ENCODE peak calls at places on chromosome 10, in seven cellular contexts. Z is glutamatergic neuron; U is ovary; D is hepatocyte; O is Calu3; M is CD4-positive, alpha-beta T cell; C is AG09319. B is an unnamed sample.

GRCh38 chr10:133422821-133423771 is 1.3 kb downstream of the SPRN start:
- DNase-seq in Z (no peak), U (no peak), D (peak), O (no peak), M (no peak), C (no peak), B (no peak)

GRCh38 chr10:77949167-77949566 is 22.6 kb upstream of the DLG5 start:
- DNase-seq in Z (peak), U (no peak), D (peak), O (peak), M (no peak), C (no peak), B (peak)

GRCh38 chr10:117345143-117345542 is 30.1 kb downstream of the PDZD8 start:
- DNase-seq in Z (no peak), U (no peak), D (no peak), O (no peak), M (no peak), C (no peak), B (no peak)

GRCh38 chr10:122233857-122234348 is 37.2 kb upstream of the BTBD16 start:
- DNase-seq in Z (no peak), U (no peak), D (no peak), O (no peak), M (no peak), C (no peak), B (no peak)

GRCh38 chr10:8048281-8049008 is 6.0 kb upstream of the GATA3 start:
- DNase-seq in Z (no peak), U (no peak), D (no peak), O (no peak), M (peak), C (no peak), B (no peak)

GRCh38 chr10:78691301-78692030 is 377.3 kb upstream of the ZMIZ1 start:
- DNase-seq in Z (no peak), U (no peak), D (no peak), O (no peak), M (no peak), C (no peak), B (no peak)

GRCh38 chr10:131954356-131954965 is 27.3 kb downstream of the BNIP3 start:
- DNase-seq in Z (no peak), U (peak), D (no peak), O (no peak), M (no peak), C (no peak), B (no peak)

GRCh38 chr10:114629824-114630430 is 28.1 kb downstream of the ABLIM1 start:
- DNase-seq in Z (no peak), U (no peak), D (no peak), O (no peak), M (no peak), C (no peak), B (no peak)

GRCh38 chr10:12181065-12181775 is 14.5 kb downstream of the NUDT5 start:
- DNase-seq in Z (no peak), U (no peak), D (no peak), O (no peak), M (peak), C (no peak), B (peak)

GRCh38 chr10:33927347-33927746 is 592.9 kb upstream of the NRP1 start:
- DNase-seq in Z (no peak), U (no peak), D (no peak), O (no peak), M (no peak), C (no peak), B (no peak)

GRCh38 chr10:34420795-34421194 is 394.3 kb downstream of the PARD3 start:
- DNase-seq in Z (no peak), U (no peak), D (no peak), O (no peak), M (no peak), C (no peak), B (no peak)

GRCh38 chr10:111086602-111087001 is 9.8 kb downstream of the ADRA2A start:
- DNase-seq in Z (no peak), U (no peak), D (no peak), O (no peak), M (no peak), C (no peak), B (no peak)

GRCh38 chr10:111085690-111086353 is 9.0 kb downstream of the ADRA2A start:
- DNase-seq in Z (no peak), U (peak), D (no peak), O (no peak), M (no peak), C (no peak), B (no peak)

GRCh38 chr10:111082102-111082975 is 5.5 kb downstream of the ADRA2A start:
- DNase-seq in Z (no peak), U (no peak), D (no peak), O (no peak), M (no peak), C (no peak), B (no peak)

GRCh38 chr10:111083222-111084095 is 6.6 kb downstream of the ADRA2A start:
- DNase-seq in Z (no peak), U (no peak), D (no peak), O (no peak), M (no peak), C (no peak), B (no peak)

DNA sequence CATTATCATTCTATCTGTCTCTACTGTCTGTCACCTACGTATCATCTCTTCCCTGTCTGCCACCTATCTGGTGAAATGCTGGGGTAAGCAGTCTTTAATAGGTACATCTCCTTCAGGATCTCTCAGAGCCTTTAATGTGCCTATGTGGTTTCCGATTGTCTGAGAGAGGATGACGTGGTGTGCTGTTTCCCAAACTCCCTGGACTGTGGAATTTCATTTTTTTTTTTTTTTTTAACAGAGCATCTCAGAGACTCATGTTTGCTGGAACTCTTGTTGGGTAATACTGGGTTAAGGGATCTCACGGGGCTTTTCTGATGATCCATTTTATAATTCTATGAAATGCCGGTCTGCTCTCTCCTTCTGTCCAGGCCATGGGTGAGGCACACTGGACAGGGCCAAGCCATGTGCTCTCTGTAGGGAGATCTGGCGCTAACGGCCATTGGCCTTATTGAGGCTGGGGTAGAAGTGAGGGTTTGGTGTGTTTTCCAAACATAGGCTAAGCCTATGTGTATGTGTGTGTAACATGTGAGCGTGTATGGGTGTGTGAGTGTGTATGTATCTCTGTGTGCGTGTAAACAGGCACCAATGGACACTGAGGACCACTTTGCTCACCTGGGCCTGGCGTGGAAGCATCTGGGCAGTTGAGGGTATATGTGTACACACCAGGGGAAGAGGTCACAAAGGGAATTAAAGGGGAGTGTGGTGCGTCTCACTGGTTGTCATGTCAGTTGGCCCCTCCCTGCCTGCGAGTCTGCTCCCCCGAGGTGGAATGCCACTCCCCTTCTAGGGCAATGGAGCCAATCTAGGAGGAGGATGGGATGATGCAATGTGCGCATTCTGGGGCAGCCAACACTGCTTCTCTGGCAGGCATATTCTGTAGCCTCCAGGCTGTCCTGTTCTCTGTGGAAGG is 7.8 kb downstream of the ADRA2A start:
- DNase-seq in Z (no peak), U (no peak), D (no peak), O (no peak), M (no peak), C (no peak), B (no peak)
- TF ChIP-seq CTCF in Z (no peak), U (no peak), D (no peak), O (no peak), M (no peak), C (no peak), B (no peak)

GRCh38 chr10:44194435-44194834 is 190.5 kb downstream of the CXCL12 start:
- DNase-seq in Z (no peak), U (no peak), D (no peak), O (no peak), M (no peak), C (no peak), B (no peak)
- TF ChIP-seq CTCF in Z (no peak), U (no peak), D (no peak), O (no peak), M (no peak), C (no peak), B (no peak)

GRCh38 chr10:120941468-120941867 is 90.3 kb downstream of the WDR11 start:
- DNase-seq in Z (no peak), U (no peak), D (no peak), O (peak), M (no peak), C (no peak), B (no peak)

GRCh38 chr10:120945182-120945581 is 94.0 kb downstream of the WDR11 start:
- DNase-seq in Z (no peak), U (no peak), D (no peak), O (no peak), M (no peak), C (no peak), B (no peak)

GRCh38 chr10:120942806-120943413 is 91.7 kb downstream of the WDR11 start:
- DNase-seq in Z (peak), U (peak), D (peak), O (peak), M (peak), C (peak), B (peak)

GRCh38 chr10:120944586-120945125 is 93.5 kb downstream of the WDR11 start:
- DNase-seq in Z (no peak), U (no peak), D (no peak), O (no peak), M (no peak), C (no peak), B (no peak)

DNA sequence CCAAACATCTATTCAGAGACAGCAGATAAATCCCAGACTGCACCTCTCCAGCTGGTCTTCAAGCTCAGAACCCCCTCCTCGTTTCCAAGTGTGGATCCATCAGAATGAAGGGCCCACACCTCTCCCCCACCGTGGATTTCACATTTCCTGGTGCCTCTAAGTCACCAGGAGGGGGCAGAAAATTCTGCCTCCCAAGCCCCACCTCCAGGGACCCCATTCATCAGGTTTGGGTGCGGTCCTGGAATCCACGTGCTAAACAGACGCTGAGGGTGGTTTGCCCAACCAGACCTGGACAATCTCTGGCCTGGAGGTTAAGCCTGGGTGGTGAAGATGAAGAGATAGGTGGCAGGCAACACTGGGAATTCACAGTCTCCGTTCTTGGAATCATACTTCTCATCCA is 92.4 kb downstream of the WDR11 start:
- DNase-seq in Z (no peak), U (no peak), D (no peak), O (no peak), M (no peak), C (no peak), B (no peak)
- TF ChIP-seq CTCF in Z (no peak), U (no peak), D (no peak), O (no peak), M (no peak), C (no peak), B (no peak)

DNA sequence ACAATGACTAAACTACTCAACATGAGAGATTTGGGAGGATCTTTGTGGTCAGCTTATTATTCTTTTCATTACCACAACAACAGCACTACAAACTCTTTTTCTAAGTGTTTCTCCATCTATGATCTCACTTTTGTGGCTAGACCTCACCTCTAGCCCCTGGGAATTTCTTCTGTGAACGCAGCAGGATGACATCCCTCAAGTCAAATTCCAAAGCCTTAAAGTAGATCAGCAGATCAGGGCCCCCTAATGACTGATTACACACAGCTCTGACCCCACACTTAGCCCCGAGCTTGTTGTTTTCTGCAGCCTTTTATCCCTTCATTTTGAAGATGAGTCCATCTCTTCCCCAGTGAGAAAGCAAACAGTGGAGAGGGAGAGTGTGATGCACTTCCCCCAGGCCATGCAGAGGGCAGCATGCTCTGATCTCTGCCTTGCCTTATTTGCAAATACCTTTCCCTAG is 27.3 kb downstream of the TFAM start:
- DNase-seq in Z (no peak), U (no peak), D (no peak), O (no peak), M (no peak), C (no peak), B (peak)
- TF ChIP-seq CTCF in Z (no peak), U (no peak), D (no peak), O (no peak), M (no peak), C (peak), B (peak)

DNA sequence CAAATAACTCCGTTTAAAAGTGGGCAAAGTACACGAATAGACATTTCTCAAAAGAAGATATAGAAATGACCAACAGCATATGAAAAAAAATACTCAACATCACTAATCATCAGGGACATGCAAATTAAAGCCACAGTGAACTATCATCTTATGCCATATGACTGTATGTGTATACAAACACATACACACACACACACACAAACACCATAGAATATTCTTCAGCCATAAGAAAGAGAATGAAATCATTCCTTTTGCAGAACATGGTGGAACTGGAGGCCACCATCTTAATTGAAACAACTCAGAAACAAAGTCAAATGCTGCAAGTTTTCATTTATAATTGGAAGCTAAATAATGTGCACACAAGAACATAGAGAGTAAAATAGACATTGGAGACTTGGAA is 1019.4 kb downstream of the KCNMA1 start:
- DNase-seq in Z (no peak), U (no peak), D (no peak), O (no peak), M (no peak), C (no peak), B (no peak)
- TF ChIP-seq CTCF in Z (no peak), U (no peak), D (no peak), O (no peak), M (no peak), C (no peak), B (no peak)

DNA sequence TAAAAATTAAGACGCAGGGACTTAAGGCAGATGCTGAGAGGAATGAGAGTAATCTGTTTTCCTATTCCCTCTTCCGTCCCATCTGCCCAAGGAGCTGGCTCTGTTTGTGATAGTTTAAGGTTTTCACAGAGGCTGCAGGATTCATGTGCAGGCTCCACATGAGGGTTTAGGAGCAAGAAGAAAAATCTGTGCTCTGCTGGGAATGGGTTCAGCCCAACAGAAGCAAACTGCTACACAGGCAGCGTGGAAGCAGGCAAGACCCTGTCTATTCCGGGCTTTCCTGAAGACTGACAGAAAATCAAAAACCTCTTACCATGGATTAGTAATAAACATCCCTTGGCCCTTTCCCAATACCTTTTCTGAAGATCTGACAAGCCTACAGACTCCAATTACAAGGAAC is 62.1 kb downstream of the ARMH3 start:
- DNase-seq in Z (no peak), U (no peak), D (no peak), O (no peak), M (no peak), C (no peak), B (no peak)
- TF ChIP-seq CTCF in Z (no peak), U (no peak), D (no peak), O (no peak), M (no peak), C (no peak), B (no peak)

GRCh38 chr10:123241391-123242141 is 87.4 kb downstream of the BUB3 start:
- DNase-seq in Z (no peak), U (no peak), D (no peak), O (no peak), M (peak), C (no peak), B (no peak)

GRCh38 chr10:123240776-123241175 is 86.6 kb downstream of the BUB3 start:
- DNase-seq in Z (no peak), U (no peak), D (no peak), O (no peak), M (no peak), C (no peak), B (no peak)

GRCh38 chr10:123240250-123240649 is 86.0 kb downstream of the BUB3 start:
- DNase-seq in Z (no peak), U (no peak), D (no peak), O (no peak), M (no peak), C (no peak), B (no peak)

GRCh38 chr10:123236122-123236521 is 81.9 kb downstream of the BUB3 start:
- DNase-seq in Z (no peak), U (no peak), D (no peak), O (no peak), M (no peak), C (no peak), B (no peak)
- TF ChIP-seq CTCF in Z (no peak), U (no peak), D (no peak), O (no peak), M (no peak), C (no peak), B (no peak)

GRCh38 chr10:16520900-16521299 is 779 bp downstream of the C1QL3 start:
- DNase-seq in Z (peak), U (no peak), D (peak), O (peak), M (no peak), C (no peak), B (no peak)
- TF ChIP-seq CTCF in Z (peak), U (no peak), D (peak), O (peak), M (no peak), C (peak), B (peak)

B was measured in astrocyte of the cerebellum.